ENCODE peak calls at places on chromosome 12, in six cellular contexts. Z, P, B, C, G and V are unnamed samples.
A peak's percentile ranks its signal among the peaks of the same experiment; 100 is the strongest.

GRCh38 chr12:88945041-88945732 is 364.9 kb upstream of the KITLG start:
- DNase-seq in C (no peak), B (no peak), P (no peak), Z (no peak), G (no peak), V (no peak)

GRCh38 chr12:127025545-127025944 is 1241.4 kb upstream of the TMEM132C start:
- DNase-seq in Z (no peak), P (peak; percentile 32), B (no peak), C (no peak), G (no peak), V (no peak)

GRCh38 chr12:15520844-15521243 is 198.5 kb downstream of the PTPRO start:
- DNase-seq in G (no peak), B (no peak), Z (no peak), P (no peak), C (no peak), V (no peak)

GRCh38 chr12:124754949-124755800 is 108.5 kb downstream of the SCARB1 start:
- DNase-seq in B (no peak), C (peak; percentile 74), P (peak; percentile 84), G (no peak), Z (peak; percentile 71), V (peak; percentile 70)

GRCh38 chr12:8890313-8891084 is 23.8 kb upstream of the PHC1 start:
- DNase-seq in P (peak; percentile 60), G (no peak), C (peak; percentile 82), Z (peak; percentile 71), B (peak; percentile 64), V (peak; percentile 74)

GRCh38 chr12:12521044-12521485 is 41.6 kb downstream of the DUSP16 start:
- DNase-seq in G (no peak), C (no peak), Z (peak; percentile 25), B (no peak), P (no peak), V (no peak)

GRCh38 chr12:12020762-12021161 is 50.0 kb upstream of the BCL2L14 start:
- DNase-seq in P (no peak), C (no peak), G (no peak), B (no peak), Z (no peak), V (no peak)

GRCh38 chr12:124819525-124819924 is 44.1 kb downstream of the SCARB1 start:
- DNase-seq in C (no peak), G (no peak), B (no peak), Z (no peak), P (no peak), V (no peak)

GRCh38 chr12:3727877-3728632 is 24.9 kb downstream of the CRACR2A start:
- DNase-seq in G (no peak), B (no peak), Z (peak; percentile 20), P (no peak), C (peak; percentile 14), V (no peak)

GRCh38 chr12:15155271-15155670 is 65.9 kb downstream of the RERG start:
- DNase-seq in G (no peak), Z (no peak), P (no peak), C (no peak), B (no peak), V (no peak)

GRCh38 chr12:102876883-102877282 is 40.2 kb downstream of the PAH start:
- DNase-seq in G (peak; percentile 13), P (no peak), Z (no peak), C (peak; percentile 72), B (no peak), V (no peak)

GRCh38 chr12:47774664-47775063 is 1.6 kb downstream of the SLC48A1 start:
- DNase-seq in B (no peak), G (no peak), Z (no peak), P (no peak), C (no peak), V (no peak)
- TF ChIP-seq EZH2phosphoT487 in B (no peak), G (no peak), Z (no peak), P (no peak), C (no peak), V (no peak)

DNA sequence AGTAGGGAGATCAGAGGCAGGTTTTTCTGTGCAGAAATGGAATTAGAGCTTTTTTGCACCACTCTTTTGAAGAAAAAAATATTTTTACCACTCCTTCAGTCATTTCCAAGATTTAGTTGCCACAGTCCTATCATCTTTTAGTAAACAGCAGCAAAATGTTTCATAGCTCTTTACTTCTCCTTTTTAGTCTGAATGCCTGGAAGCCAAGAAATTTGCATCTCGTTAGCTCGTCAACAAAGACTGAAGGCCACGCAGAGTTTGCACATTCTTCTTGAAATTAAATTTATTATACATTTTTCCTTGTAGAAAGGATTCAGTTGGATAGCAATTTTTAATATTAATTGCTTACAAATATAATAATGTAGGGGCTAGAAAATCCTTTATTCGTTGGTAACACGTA is 544.5 kb upstream of the ATP2B1 start:
- DNase-seq in Z (no peak), B (no peak), C (no peak), G (no peak), P (no peak), V (no peak)
- H3K27ac ChIP-seq in Z (no peak overlapping the region), B (no peak overlapping the region), C (no peak overlapping the region), G (no peak overlapping the region), P (peak overlapping the region; percentile 43), V (no peak overlapping the region)

GRCh38 chr12:50055831-50056628 is 1.4 kb upstream of the ASIC1 start:
- DNase-seq in B (peak; percentile 71), Z (peak; percentile 82), C (peak; percentile 84), G (peak; percentile 48), P (peak; percentile 69), V (peak; percentile 76)
- TF ChIP-seq EZH2phosphoT487 in B (no peak), Z (no peak), C (no peak), G (no peak), P (no peak), V (no peak)

DNA sequence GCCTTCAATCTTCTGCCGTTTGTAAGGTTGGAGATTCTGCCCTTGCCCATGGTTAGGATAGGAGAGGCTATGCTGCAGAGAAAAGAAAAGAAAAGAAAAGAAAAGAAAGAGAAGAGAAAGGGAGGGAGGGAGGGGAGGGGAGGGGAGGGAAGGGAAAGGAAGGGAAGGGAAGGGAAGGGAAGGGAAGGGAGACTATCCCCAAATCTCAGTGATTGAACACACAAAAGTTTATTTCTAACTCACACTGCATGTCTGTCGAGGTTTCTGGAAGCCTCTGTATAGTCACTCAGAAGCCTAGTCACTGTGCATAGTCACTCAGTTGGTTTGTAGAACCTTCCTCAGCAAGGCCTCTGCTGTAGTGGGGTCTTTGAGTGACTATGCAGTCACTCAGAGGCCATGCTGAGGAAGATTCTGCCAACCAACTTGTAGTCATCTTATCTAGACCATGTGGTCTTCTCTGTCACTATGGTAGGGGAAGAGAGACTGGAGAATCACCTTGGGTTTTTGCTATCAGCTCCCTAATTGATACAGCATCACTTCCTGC is 52.3 kb upstream of the ABCC9 start:
- DNase-seq in Z (no peak), G (no peak), C (no peak), B (no peak), P (no peak), V (no peak)
- H3K27ac ChIP-seq in Z (no peak overlapping the region), G (no peak overlapping the region), C (no peak overlapping the region), B (no peak overlapping the region), P (no peak overlapping the region), V (no peak overlapping the region)

DNA sequence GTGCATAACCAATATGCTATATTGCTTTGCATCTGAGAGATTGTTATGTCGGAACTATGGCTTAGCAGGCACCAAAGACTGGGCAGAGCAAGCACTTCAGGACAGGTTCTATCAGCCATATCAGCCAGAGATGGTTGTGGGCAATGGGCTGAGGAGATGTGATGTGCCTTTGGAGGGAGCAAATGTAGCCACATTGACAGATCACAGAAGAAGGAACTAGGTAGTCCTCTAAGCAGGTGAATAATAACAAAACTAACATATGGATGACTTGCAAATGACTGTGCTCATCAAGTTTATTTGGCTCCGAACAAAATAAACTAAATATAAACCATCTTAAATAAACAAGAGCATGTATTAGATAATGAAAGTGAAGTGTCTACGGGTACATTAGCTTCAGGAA is 291.7 kb downstream of the RMST start:
- DNase-seq in B (no peak), C (no peak), P (no peak), Z (no peak), G (no peak), V (no peak)
- TF ChIP-seq EZH2phosphoT487 in B (no peak), C (no peak), P (no peak), Z (no peak), G (no peak), V (no peak)

GRCh38 chr12:115999582-115999981 is 277.9 kb downstream of the MED13L start:
- DNase-seq in Z (no peak), P (no peak), B (no peak), C (no peak), G (no peak), V (no peak)

GRCh38 chr12:115998789-115999478 is 278.6 kb downstream of the MED13L start:
- DNase-seq in B (no peak), G (no peak), Z (no peak), P (no peak), C (no peak), V (no peak)

GRCh38 chr12:115993715-115994114 is 283.8 kb downstream of the MED13L start:
- DNase-seq in C (no peak), P (no peak), Z (no peak), G (no peak), B (no peak), V (no peak)

GRCh38 chr12:116000252-116000651 is 277.2 kb downstream of the MED13L start:
- DNase-seq in Z (no peak), P (no peak), C (no peak), G (no peak), B (no peak), V (no peak)

GRCh38 chr12:115998119-115998633 is 279.3 kb downstream of the MED13L start:
- DNase-seq in Z (peak; percentile 67), P (peak; percentile 78), G (peak; percentile 32), C (peak; percentile 73), B (peak; percentile 50), V (peak; percentile 53)
- H3K27ac ChIP-seq in Z (peak overlapping the region; percentile 18), P (peak overlapping the region; percentile 40), G (peak overlapping the region; percentile 14), C (no peak overlapping the region), B (no peak overlapping the region), V (peak overlapping the region; percentile 25)